ENCODE peak calls at places on chromosomes 12 and 14, in six cellular contexts. B, T, Z, L, N and U are unnamed samples.
A peak's percentile ranks its signal among the peaks of the same experiment; 100 is the strongest.

GRCh38 chr12:131909596-131910219 is 15.3 kb downstream of the ULK1 start:
- DNase-seq in T (no peak), L (no peak), B (no peak), Z (no peak), N (no peak), U (no peak)

GRCh38 chr14:69712217-69712565 is 54.8 kb upstream of the SRSF5 start:
- DNase-seq in N (no peak), T (no peak), B (no peak), L (no peak), Z (no peak), U (no peak)

GRCh38 chr14:104573930-104574329 is 5.6 kb upstream of the C14orf180 start:
- DNase-seq in B (no peak), L (no peak), T (no peak), N (no peak), Z (peak; percentile 12), U (no peak)

GRCh38 chr12:93664573-93665138 is 12.5 kb upstream of the CRADD start:
- DNase-seq in N (peak; percentile 2), Z (no peak), L (no peak), T (no peak), B (peak; percentile 25), U (no peak)

GRCh38 chr14:65810326-65810725 is 397.8 kb downstream of the FUT8 start:
- DNase-seq in L (no peak), B (no peak), N (no peak), T (no peak), Z (no peak), U (no peak)

GRCh38 chr14:77086951-77087350 is 11.1 kb upstream of the CIPC start:
- DNase-seq in L (no peak), N (no peak), T (no peak), B (no peak), Z (peak; percentile 63), U (peak; percentile 85)

GRCh38 chr12:100020370-100020769 is 35.6 kb upstream of the ANKS1B start:
- DNase-seq in N (no peak), L (no peak), B (peak; percentile 48), T (no peak), Z (peak; percentile 37), U (no peak)

GRCh38 chr12:84497819-84498218 is 414.8 kb downstream of the SLC6A15 start:
- DNase-seq in B (no peak), Z (peak; percentile 33), L (no peak), T (no peak), N (peak; percentile 43), U (peak; percentile 36)

GRCh38 chr12:76641073-76641472 is 81.5 kb upstream of the OSBPL8 start:
- DNase-seq in T (no peak), Z (no peak), N (no peak), B (no peak), L (no peak), U (no peak)

GRCh38 chr14:98799891-98800290 is 472.1 kb downstream of the BCL11B start:
- DNase-seq in T (no peak), Z (no peak), N (no peak), B (no peak), L (no peak), U (no peak)

GRCh38 chr14:32382704-32383103 is 53.6 kb downstream of the AKAP6 start:
- DNase-seq in T (no peak), L (no peak), Z (peak; percentile 25), B (no peak), N (no peak), U (no peak)

GRCh38 chr12:118655588-118655987 is 279.2 kb downstream of the SUDS3 start:
- DNase-seq in N (no peak), T (no peak), B (no peak), L (no peak), Z (no peak), U (no peak)

GRCh38 chr12:53218551-53219114 is 11.6 kb upstream of the ITGB7 start:
- DNase-seq in L (no peak), N (no peak), Z (no peak), B (no peak), T (no peak), U (no peak)

GRCh38 chr12:106840217-106840616 is 65.7 kb downstream of the RIC8B start:
- DNase-seq in N (peak; percentile 80), L (no peak), Z (peak; percentile 34), T (no peak), B (peak; percentile 64), U (no peak)

GRCh38 chr14:63996575-63997220 is 143.9 kb downstream of the SYNE2 start:
- DNase-seq in B (no peak), N (no peak), T (no peak), Z (no peak), L (no peak), U (no peak)

GRCh38 chr14:100387450-100387849 is 64.3 kb downstream of the SLC25A47 start:
- DNase-seq in T (no peak), N (no peak), B (no peak), L (no peak), Z (no peak), U (no peak)

GRCh38 chr12:51322452-51322851 is 1.5 kb downstream of the BIN2 start:
- DNase-seq in L (no peak), T (no peak), Z (no peak), B (no peak), N (no peak), U (no peak)

GRCh38 chr14:95424533-95424932 is 91.9 kb downstream of the SYNE3 start:
- DNase-seq in L (no peak), B (peak; percentile 23), T (no peak), Z (no peak), N (no peak), U (no peak)

GRCh38 chr14:54343276-54344121 is 53.3 kb upstream of the CDKN3 start:
- DNase-seq in T (no peak), B (no peak), Z (no peak), N (no peak), L (no peak), U (no peak)

DNA sequence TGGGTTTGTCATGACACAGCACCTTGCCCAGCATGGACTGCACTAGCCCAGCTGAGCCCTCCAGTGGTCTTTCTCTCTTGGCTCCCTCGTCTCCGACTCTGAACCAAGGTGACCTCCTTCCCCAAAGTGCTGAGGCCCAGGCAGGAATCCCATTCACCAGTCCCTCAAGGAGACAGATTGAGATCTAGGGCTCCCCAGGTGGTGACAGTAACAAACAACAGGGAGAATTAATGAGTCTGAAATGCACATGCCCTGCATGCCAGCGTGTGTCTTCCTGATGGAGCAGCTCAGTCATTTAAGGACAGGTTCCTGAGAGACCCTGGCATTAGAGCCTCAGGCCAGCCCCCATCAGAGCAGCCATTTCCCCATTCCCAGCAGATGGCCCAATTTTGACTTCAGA is 51.4 kb upstream of the OAS1 start:
- DNase-seq in T (no peak), Z (peak; percentile 85), L (no peak), B (no peak), N (no peak), U (no peak)
- H3K4me1 ChIP-seq in T (no peaks in the 10 kb centered on the region), Z (peaks cover 4% of the 10 kb centered on the region), L (no peaks in the 10 kb centered on the region), B (no peaks in the 10 kb centered on the region), N (peaks cover 1% of the 10 kb centered on the region), U (no peaks in the 10 kb centered on the region)

GRCh38 chr12:124856842-124857178 is 6.9 kb downstream of the SCARB1 start:
- DNase-seq in Z (no peak), L (no peak), B (no peak), T (no peak), N (no peak), U (no peak)
- H3K4me3 ChIP-seq in Z (no peak overlapping the region), L (no peak overlapping the region), B (no peak overlapping the region), T (no peak overlapping the region), N (no peak overlapping the region), U (no peak overlapping the region)

GRCh38 chr14:22918809-22919600 is at the start of gene RBM23:
- DNase-seq in B (peak; percentile 100), L (peak; percentile 98), T (peak; percentile 100), N (peak; percentile 100), Z (peak; percentile 100), U (peak; percentile 100)
- H2BK5ac ChIP-seq in B (peak within 1 kb of the TSS; percentile 83), L (peak within 1 kb of the TSS; percentile 98), T (no peak within 1 kb of the TSS), N (peak within 1 kb of the TSS; percentile 60), Z (no peak within 1 kb of the TSS), U (peak within 1 kb of the TSS; percentile 96)

DNA sequence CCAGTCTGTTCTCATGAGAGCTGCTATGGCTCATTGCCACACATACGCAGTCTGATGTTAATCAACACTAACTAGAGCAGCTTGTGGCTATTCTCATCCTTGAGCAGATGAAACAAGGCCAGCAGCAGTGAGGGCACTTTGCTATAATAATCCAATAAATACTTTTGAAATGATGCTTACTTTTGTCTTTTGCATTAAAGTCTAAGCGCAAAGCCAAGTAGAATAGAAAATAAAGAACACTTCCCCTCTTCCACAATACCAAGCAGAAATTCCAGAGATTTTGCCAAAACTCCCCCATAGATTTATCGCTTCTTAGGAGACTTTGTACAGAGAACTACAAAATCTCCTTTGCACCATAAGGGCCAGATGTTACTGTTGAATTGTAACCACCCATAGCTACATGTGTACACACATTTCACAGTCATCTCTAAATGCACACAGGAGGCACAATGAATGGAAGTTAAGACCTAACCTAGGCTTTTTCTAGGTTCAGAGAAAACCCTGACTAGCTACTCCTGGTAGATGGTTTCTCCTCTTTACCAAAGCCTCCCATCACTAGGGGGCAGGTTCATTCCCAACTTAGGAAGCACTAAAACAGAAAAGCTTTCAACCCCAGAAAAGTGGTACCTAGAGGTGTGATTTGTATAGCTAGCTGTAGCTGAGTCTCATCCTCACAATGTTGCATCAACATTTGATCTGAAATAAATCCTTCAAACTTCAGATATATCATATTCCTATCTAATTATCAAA is 119.3 kb downstream of the HMGA2 start:
- DNase-seq in L (no peak), Z (peak; percentile 48), B (no peak), T (no peak), N (no peak), U (no peak)
- H3K4me1 ChIP-seq in L (no peaks in the 10 kb centered on the region), Z (no peaks in the 10 kb centered on the region), B (peaks cover 33% of the 10 kb centered on the region), T (no peaks in the 10 kb centered on the region), N (peaks cover 5% of the 10 kb centered on the region), U (peaks cover 8% of the 10 kb centered on the region)

GRCh38 chr12:78864483-78865296 is at the start of gene SYT1:
- DNase-seq in N (peak; percentile 91), T (peak; percentile 85), L (no peak), Z (peak; percentile 95), B (peak; percentile 85), U (no peak)

GRCh38 chr12:78866518-78866917 is 1.9 kb downstream of the SYT1 start:
- DNase-seq in L (no peak), N (no peak), T (no peak), B (no peak), Z (no peak), U (no peak)

GRCh38 chr12:78870539-78870938 is 6.0 kb downstream of the SYT1 start:
- DNase-seq in N (no peak), Z (peak; percentile 34), B (no peak), L (no peak), T (no peak), U (no peak)

GRCh38 chr12:78863482-78864427 is 819 bp upstream of the SYT1 start:
- DNase-seq in N (peak; percentile 70), L (peak; percentile 50), T (peak; percentile 67), Z (peak; percentile 91), B (peak; percentile 39), U (peak; percentile 27)

GRCh38 chr12:78865297-78865955 is 852 bp downstream of the SYT1 start:
- DNase-seq in T (no peak), N (no peak), L (no peak), Z (no peak), B (no peak), U (no peak)
- H3K4me3 ChIP-seq in T (peak overlapping the region; percentile 78), N (peak overlapping the region; percentile 84), L (peak overlapping the region; percentile 83), Z (peak overlapping the region; percentile 77), B (peak overlapping the region; percentile 57), U (no peak overlapping the region)

DNA sequence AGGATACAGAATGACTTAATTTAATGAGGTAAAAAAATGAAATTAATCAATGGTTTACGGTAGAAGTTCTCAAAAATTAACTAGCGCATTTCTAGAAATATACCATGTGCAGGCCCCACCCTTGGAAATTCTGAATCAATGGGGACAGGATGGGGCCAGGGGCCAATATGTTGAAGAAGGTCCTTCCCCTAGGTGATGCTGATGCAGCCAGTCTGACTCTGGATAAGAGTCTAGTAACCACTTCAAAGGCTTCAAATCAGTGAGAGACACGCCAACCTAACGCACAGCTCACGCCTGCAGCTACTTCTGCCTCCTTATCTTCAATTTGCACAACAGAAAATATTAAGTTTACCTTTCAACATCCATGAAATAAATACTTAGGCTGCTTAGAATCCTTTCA is 14.9 kb downstream of the GIT2 start:
- DNase-seq in B (no peak), N (no peak), Z (no peak), T (no peak), L (no peak), U (no peak)
- H2BK5ac ChIP-seq in B (no peak overlapping the region), N (no peak overlapping the region), Z (no peak overlapping the region), T (no peak overlapping the region), L (no peak overlapping the region), U (no peak overlapping the region)